ENCODE peak calls at places on chromosome 22, in four cellular contexts. G is lower leg skin, Y is Panc1, P is astrocyte of the cerebellum. L is an unnamed sample.

GRCh38 chr22:44454113-44454769 is 43.8 kb downstream of the RTL6 start:
- DNase-seq in G (peak), Y (no peak), P (no peak), L (no peak)

GRCh38 chr22:49255741-49256318 is 571.8 kb downstream of the BRD1 start:
- DNase-seq in G (peak), Y (no peak), P (no peak), L (no peak)

GRCh38 chr22:43001271-43002197 is 13.4 kb downstream of the PACSIN2 start:
- DNase-seq in G (no peak), Y (no peak), P (peak), L (no peak)

GRCh38 chr22:32661737-32662586 is 139.5 kb upstream of the TIMP3 start:
- DNase-seq in G (no peak), Y (no peak), P (no peak), L (no peak)

GRCh38 chr22:28813772-28814518 is 13.6 kb upstream of the XBP1 start:
- DNase-seq in G (no peak), Y (no peak), P (no peak), L (no peak)

GRCh38 chr22:24432059-24432853 is 4.9 kb downstream of the ADORA2A start:
- DNase-seq in G (peak), Y (no peak), P (no peak), L (peak)

GRCh38 chr22:50305658-50306566 is 1.5 kb downstream of the PLXNB2 start:
- DNase-seq in G (peak), Y (peak), P (peak), L (peak)

GRCh38 chr22:25081409-25081824 is 118.2 kb upstream of the CRYBB3 start:
- DNase-seq in G (no peak), Y (peak), P (no peak), L (no peak)

GRCh38 chr22:29277927-29278326 is 9.9 kb downstream of the EWSR1 start:
- DNase-seq in G (no peak), Y (no peak), P (no peak), L (no peak)

GRCh38 chr22:21646608-21647590 is 4.8 kb downstream of the SDF2L1 start:
- DNase-seq in G (peak), Y (no peak), P (peak), L (no peak)

GRCh38 chr22:37283393-37283937 is 1.2 kb downstream of the CYTH4 start:
- DNase-seq in G (no peak), Y (no peak), P (no peak), L (no peak)
- TF ChIP-seq CTCF in G (no peak), Y (peak), P (no peak), L (no peak)

GRCh38 chr22:17476838-17477237 is 86.5 kb upstream of the SLC25A18 start:
- DNase-seq in G (no peak), Y (no peak), P (no peak), L (no peak)
- H3K4me3 ChIP-seq in G (no peak), Y (no peak), P (no peak), L (no peak)

DNA sequence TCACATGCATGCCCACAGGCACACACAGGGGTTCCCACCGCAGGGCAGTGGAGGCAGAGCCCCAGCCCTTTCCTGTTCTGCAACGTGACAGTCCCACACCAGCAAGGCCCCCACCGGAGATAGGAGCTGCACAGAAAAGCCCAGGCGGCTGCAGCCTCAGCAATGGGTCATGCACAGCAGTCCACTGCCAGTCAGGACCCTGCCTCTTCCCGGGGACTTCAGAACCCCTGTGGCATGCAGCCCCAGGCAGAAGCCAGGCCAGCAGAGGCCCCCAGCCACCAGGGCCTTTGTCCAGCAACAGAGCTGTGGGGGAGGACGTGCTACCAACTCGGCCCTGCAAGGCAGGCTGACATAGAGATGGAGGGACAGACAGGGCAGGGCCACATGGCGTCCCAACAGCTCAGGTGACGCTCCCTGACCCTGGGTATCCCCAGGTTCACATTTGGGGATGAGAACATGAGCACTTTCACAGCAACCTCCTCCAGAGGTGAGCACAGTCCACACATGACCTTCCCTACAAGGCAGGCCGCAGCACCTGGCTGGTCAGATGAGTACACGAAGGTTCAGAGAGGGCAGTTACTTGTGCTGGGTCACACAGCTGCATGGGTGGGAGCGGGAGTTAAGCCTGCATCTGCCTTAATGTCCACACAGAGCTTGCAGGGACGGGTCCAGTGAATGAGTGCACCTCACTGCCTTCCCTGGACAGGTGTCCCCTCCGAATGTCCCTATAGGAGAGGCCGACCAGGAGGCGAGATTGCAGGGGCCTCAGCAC is 87.3 kb downstream of the CELSR1 start:
- DNase-seq in G (no peak), Y (no peak), P (no peak), L (no peak)
- TF ChIP-seq CTCF in G (no peak), Y (no peak), P (no peak), L (no peak)

DNA sequence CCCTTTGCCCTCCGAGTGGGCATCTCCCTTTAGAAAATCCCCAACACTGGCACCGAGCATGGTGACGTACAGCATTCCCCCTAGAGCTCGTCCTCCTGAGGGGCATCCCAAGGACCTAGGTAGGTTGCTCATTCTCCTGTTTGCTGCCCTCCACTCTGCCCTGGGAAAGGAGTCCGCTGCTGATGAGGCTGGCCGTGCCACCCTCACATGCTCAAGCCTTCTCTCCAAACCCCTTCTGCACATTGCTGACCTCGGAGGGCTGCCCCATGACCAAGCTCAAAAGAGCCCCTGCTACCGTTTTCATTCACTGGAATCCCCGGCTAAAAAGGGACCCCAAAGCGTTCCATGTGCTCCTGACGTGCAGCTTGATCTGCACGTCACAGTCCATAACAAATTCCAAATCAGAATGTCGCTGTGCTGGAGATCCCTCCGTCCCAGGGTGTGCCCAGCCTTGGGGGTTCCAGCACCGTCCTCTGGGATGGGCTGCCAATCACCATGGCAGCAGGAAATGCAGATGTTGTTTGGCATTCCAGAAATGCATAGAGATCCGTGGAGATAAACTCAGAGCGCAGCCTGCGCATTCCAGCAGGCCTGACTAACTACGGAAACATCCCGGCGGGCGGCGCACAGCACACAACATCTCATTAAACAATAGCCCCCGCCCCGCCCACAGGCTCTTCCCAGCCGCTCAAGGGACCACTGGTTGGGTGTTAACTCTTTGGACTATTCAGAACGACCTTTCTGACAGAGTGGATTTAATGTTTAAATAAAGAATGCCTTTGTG is 26.3 kb upstream of the GNB1L start:
- DNase-seq in G (peak), Y (peak), P (peak), L (peak)
- H3K4me3 ChIP-seq in G (no peak), Y (peak), P (no peak), L (peak)

GRCh38 chr22:46681010-46681409 is 57.0 kb downstream of the CERK start:
- DNase-seq in G (no peak), Y (no peak), P (no peak), L (no peak)
- TF ChIP-seq CTCF in G (no peak), Y (no peak), P (no peak), L (no peak)

GRCh38 chr22:35349368-35349703 is 31.6 kb upstream of the HMOX1 start:
- DNase-seq in G (no peak), Y (no peak), P (no peak), L (no peak)
- H3K4me3 ChIP-seq in G (no peak), Y (no peak), P (no peak), L (no peak)

GRCh38 chr22:45550891-45551290 is 48.2 kb downstream of the FBLN1 start:
- DNase-seq in G (no peak), Y (no peak), P (no peak), L (no peak)

GRCh38 chr22:45548441-45548840 is 45.8 kb downstream of the FBLN1 start:
- DNase-seq in G (no peak), Y (no peak), P (no peak), L (no peak)

GRCh38 chr22:45549739-45550138 is 47.1 kb downstream of the FBLN1 start:
- DNase-seq in G (no peak), Y (no peak), P (no peak), L (no peak)

GRCh38 chr22:45550416-45550815 is 47.7 kb downstream of the FBLN1 start:
- DNase-seq in G (no peak), Y (no peak), P (no peak), L (no peak)

DNA sequence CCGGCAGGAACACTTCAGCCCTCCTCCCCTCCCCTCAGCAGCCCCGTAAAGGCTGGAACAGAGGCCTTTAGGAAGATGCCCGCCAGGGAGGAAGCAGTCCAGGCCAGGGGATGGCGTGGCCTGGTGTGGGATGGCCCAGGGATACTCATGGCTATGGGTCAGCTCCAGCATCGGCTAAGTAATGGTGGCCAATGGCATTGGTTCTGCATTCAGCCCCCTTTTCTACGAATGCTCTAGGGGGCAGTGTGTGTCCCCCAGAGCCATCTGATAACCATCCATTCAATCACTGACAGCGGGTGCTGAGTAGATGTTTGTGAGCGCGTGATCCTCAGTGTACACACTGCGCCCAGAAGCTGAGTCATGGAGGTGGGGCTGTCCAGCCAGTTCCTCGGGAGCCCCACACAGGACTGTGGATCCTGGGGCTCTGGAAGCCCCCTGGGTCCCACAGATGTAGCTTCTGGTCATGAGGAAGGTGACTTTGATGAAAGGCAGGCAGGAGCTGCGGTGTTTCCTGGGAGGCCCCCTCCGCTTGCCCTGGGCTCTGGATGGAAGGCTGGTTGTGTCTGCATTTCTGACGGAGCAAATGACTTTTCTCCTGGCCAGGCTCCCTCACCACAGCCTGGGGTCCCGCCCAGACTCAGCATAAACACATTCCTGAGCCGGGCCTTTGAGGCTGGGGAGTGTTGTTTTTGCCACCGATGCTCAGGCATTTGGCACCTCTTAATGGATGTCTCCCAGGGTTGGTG is 46.5 kb downstream of the FBLN1 start:
- DNase-seq in G (peak), Y (no peak), P (peak), L (no peak)
- TF ChIP-seq CTCF in G (no peak), Y (no peak), P (peak), L (peak)

DNA sequence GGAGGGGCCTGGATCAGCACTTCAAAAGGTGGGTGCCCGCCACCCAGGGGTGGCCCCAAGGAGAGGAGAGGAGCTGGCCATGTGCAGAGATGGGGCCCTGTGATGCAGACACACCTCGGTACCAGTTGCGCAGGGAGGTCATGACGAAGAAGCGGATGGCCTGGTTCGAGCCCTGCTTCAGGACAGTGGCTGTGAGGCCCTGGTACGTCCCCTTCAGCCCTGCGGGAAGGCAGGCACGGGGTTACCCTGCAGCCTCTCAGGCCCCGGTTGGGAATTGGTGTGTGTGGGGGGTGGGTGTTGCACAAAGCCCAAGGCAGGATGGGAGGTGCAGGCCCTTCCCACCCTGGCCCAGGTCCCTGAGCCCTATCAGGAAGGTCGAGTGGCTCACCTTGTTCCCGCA is 1.8 kb downstream of the SLC25A1 start:
- DNase-seq in G (no peak), Y (no peak), P (no peak), L (no peak)
- H3K4me3 ChIP-seq in G (no peak), Y (peak), P (no peak), L (no peak)